ENCODE peak calls at places on chromosomes 1 and 21, in eight cellular contexts. L is endothelial cell of umbilical vein, K is sigmoid colon, D is stomach, W is heart left ventricle, Q is uterus, R is body of pancreas, C is A549. M is an unnamed sample.

GRCh38 chr1:88655685-88656299 is 28.3 kb upstream of the PKN2 start:
- DNase-seq in D (no peak), K (no peak), C (no peak), W (no peak), R (no peak), Q (no peak), L (peak), M (no peak)

GRCh38 chr21:15408089-15408488 is 321.7 kb upstream of the USP25 start:
- DNase-seq in C (no peak), K (no peak), W (no peak), L (no peak), D (no peak), R (no peak), Q (no peak), M (no peak)

GRCh38 chr1:161019767-161020572 is 982 bp downstream of the F11R start:
- DNase-seq in Q (no peak), D (no peak), C (no peak), L (peak), W (peak), K (no peak), R (no peak), M (no peak)

GRCh38 chr1:25642710-25643109 is 26.1 kb downstream of the MAN1C1 start:
- DNase-seq in C (no peak), L (peak), R (no peak), Q (no peak), D (peak), K (no peak), W (peak), M (no peak)

GRCh38 chr1:84611796-84612195 is 37.6 kb upstream of the CTBS start:
- DNase-seq in K (no peak), C (no peak), W (no peak), Q (no peak), D (no peak), R (no peak), L (peak), M (no peak)

GRCh38 chr1:70140343-70140742 is 65.0 kb downstream of the LRRC40 start:
- DNase-seq in K (no peak), L (no peak), Q (no peak), C (no peak), R (no peak), W (peak), D (no peak), M (peak)

GRCh38 chr1:192730206-192730605 is 78.6 kb upstream of the RGS2 start:
- DNase-seq in W (no peak), R (no peak), K (no peak), L (no peak), C (no peak), Q (no peak), D (no peak), M (no peak)

GRCh38 chr1:48741380-48741779 is 35.3 kb downstream of the BEND5 start:
- DNase-seq in L (no peak), Q (no peak), W (no peak), R (no peak), C (no peak), D (no peak), K (no peak), M (no peak)

GRCh38 chr1:226181996-226182714 is 4.4 kb downstream of the ACBD3 start:
- DNase-seq in W (peak), K (peak), L (peak), D (peak), R (peak), C (peak), Q (peak), M (peak)

DNA sequence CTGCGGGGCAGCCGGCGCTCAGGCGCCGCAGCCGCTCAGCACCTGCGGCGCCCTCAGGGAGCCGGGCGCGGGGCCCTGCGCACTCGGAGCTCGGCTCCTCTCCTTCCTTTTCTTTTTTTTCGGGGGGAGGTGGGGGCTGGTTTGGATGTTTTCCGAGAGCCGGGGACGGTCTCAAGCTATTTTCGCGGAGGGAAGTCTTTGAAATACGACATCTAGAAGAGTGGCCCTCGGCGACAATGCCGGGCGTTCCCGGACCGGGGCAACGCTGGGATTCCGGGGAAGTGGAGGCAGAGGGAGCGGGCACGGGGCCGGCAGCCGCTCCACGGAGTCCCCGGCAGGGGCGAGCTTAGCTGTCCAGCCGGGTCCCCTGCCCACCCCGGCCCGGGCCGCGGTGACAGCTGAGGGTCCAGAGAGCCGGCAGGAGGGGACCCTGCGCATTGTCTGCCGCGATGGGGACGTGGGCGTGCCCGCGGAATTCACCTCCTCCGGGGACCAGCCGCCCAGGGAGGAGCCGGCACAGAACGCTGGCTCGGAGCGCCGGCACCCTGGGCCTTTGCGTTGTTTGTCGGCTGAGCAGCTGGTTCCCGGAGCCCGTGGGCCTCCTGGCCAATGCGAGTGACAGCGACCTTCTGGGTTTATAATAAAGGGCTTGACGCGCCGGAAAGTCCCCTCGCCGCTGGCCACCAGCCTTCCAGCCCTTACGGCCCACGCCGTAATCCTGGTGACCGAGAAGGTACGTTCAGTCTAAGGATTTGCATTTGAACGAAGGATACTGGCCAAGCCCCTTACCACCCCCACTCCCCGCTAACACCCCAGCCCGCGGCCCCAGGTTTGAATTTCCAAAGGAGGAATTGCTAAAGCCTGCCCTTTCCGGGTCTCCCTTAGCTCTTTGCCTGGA is 582 bp downstream of the SLC37A1 start:
- DNase-seq in R (peak), W (peak), L (peak), D (peak), Q (no peak), K (peak), C (peak), M (peak)
- TF ChIP-seq POLR2A in R (peak), W (no peak), L (no peak), D (no peak), Q (no peak), K (no peak), C (no peak), M (peak)

GRCh38 chr1:167083066-167083682 is 7.0 kb downstream of the GPA33 start:
- DNase-seq in R (peak), D (peak), C (no peak), Q (no peak), L (no peak), K (no peak), W (peak), M (no peak)

GRCh38 chr1:167084739-167085138 is 5.4 kb downstream of the GPA33 start:
- DNase-seq in L (no peak), Q (no peak), W (no peak), K (no peak), D (no peak), R (no peak), C (no peak), M (no peak)

GRCh38 chr1:167081594-167081993 is 8.6 kb downstream of the GPA33 start:
- DNase-seq in W (no peak), D (no peak), K (no peak), Q (no peak), R (no peak), L (no peak), C (no peak), M (no peak)

GRCh38 chr1:167083871-167084270 is 6.3 kb downstream of the GPA33 start:
- DNase-seq in C (no peak), D (no peak), L (no peak), K (no peak), R (no peak), Q (no peak), W (no peak), M (no peak)

GRCh38 chr1:167082511-167083027 is 7.6 kb downstream of the GPA33 start:
- DNase-seq in C (peak), W (no peak), R (peak), D (peak), L (no peak), Q (no peak), K (no peak), M (no peak)
- TF ChIP-seq POLR2A in C (no peak), W (no peak), R (no peak), D (no peak), L (no peak), Q (no peak), K (peak), M (no peak)

DNA sequence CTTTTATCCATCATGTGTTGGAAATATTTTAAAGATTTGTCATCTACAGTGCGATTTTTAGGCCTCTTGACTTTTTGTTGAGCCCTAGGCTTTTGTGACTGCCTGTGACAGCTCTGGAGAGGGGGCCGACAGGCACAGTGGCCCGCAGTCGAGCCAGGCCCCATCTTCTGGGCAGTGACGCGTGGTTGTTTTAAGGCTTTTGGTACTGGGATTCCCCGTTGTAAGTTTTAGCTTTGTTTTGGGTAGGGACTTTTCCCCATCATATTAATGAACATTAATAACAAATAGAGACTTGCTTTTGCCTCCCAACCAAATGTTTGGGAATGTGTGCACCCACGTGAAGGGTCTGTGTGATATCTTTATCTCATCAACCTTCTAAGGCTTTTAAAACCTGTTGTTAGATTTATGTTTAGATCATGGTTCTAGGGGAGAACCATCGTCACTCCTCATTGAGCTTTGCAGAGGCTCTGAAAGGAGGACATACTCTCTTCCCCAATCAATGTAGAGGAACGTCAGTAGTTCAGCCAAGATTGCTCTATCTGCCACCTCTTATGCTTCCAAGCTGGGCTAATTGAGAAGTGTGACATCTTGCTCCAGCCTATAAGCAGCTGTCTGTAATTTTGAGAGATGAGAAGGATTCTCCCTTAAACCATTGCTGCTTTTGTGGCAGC is 34.6 kb downstream of the MAPKAPK2 start:
- DNase-seq in W (no peak), K (no peak), D (no peak), C (no peak), R (no peak), L (no peak), Q (no peak), M (no peak)
- TF ChIP-seq POLR2A in W (no peak), K (no peak), D (no peak), C (no peak), R (no peak), L (no peak), Q (no peak), M (no peak)

GRCh38 chr1:44357710-44358109 is 2.7 kb upstream of the ERI3 start:
- DNase-seq in W (no peak), L (no peak), D (no peak), K (no peak), C (no peak), R (no peak), Q (no peak), M (no peak)

GRCh38 chr1:44354268-44354839 is 703 bp downstream of the ERI3 start:
- DNase-seq in C (no peak), W (no peak), K (no peak), R (peak), Q (no peak), D (peak), L (peak), M (no peak)

GRCh38 chr1:44351289-44351688 is 3.8 kb downstream of the ERI3 start:
- DNase-seq in K (no peak), W (no peak), R (no peak), D (no peak), C (no peak), L (no peak), Q (no peak), M (no peak)

GRCh38 chr1:44355582-44356305 is 687 bp upstream of the ERI3 start:
- DNase-seq in D (no peak), Q (no peak), C (no peak), W (no peak), R (no peak), K (no peak), L (no peak), M (no peak)

DNA sequence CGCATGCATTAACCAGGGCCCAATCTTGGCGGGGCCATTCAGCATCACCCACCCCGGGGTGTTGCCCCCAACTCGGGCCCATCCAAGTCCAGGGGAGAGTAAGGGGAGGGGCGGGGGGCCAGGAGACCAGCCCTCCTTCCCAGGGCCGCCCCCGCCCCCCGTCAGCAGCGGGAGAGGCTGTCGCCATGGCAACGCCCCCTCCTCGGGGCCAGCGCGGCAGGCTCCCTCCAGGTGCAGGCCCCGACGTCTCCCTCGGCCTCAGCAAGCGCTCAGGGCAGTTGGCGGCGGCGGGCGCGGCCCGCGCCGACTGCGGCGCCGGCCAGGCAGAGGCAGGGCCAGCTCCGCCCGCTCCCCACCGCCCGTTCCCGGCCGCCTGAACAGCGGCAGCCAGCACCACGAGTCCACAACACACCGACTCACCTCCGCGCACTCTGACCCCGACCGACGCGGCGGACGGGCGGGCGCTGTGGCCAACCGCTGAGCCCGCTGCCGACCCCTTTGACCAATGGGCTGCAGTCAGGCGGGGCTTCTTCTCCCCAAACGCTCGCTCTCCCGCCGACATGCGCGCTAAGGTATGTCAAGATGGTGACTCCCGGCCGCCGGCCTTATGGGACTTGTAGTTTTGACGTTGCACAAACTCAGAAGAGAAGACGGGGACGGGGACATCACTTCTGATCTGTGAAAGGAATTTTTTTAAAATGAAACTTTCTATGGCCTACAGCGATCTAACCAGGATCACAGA is at the start of gene ERI3:
- DNase-seq in W (peak), Q (peak), K (peak), L (peak), D (peak), C (peak), R (peak), M (peak)
- TF ChIP-seq POLR2A in W (peak), Q (peak), K (no peak), L (no peak), D (no peak), C (peak), R (peak), M (peak)

GRCh38 chr1:241551759-241552638 is 19.8 kb downstream of the KMO start:
- DNase-seq in Q (peak), W (peak), D (no peak), L (no peak), K (peak), R (no peak), C (no peak), M (peak)
- TF ChIP-seq POLR2A in Q (no peak), W (no peak), D (no peak), L (no peak), K (no peak), R (peak), C (no peak), M (no peak)

DNA sequence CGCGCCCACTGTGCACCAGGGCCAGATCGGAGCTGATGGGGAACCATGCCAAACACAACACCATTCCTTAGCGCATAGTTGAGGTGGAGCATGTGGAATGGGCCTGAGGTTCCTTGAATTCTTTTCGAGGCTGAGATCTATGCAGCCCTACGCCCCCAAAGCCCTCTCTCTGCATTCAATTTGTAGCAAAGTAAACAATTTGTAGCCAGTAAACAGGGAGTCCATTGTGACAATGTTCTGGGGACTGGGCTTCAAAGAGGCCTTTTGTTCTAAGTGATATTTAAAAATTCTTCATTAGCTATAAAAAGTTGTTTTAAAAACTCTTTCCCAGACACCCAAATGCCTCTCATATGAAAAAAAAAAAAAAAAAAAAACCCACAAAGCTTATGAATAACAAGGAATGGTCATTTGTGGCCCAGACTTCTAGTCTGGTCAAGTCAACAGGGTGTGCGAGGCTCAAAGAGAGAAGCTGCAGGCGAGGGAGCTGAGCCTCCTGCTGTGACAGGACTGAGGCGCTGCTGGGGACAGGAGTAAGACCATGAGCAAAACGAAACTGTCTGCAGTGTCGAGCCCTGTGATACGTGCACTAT is 30.6 kb upstream of the KCNE2 start:
- DNase-seq in W (no peak), D (no peak), C (no peak), Q (no peak), K (no peak), L (no peak), R (no peak), M (no peak)
- TF ChIP-seq POLR2A in W (no peak), D (no peak), C (no peak), Q (no peak), K (no peak), L (no peak), R (no peak), M (no peak)

GRCh38 chr1:9183441-9183840 is 51.1 kb upstream of the H6PD start:
- DNase-seq in R (no peak), C (no peak), D (no peak), K (no peak), Q (no peak), L (no peak), W (no peak), M (no peak)
- TF ChIP-seq POLR2A in R (no peak), C (no peak), D (no peak), K (no peak), Q (no peak), L (no peak), W (no peak), M (no peak)

GRCh38 chr1:152036316-152037216 is at the start of gene S100A11:
- DNase-seq in K (peak), Q (peak), C (peak), L (peak), D (peak), W (peak), R (peak), M (peak)
- TF ChIP-seq POLR2A in K (peak), Q (peak), C (peak), L (peak), D (no peak), W (peak), R (peak), M (peak)

GRCh38 chr1:110674337-110675059 is at the start of gene KCNA3:
- DNase-seq in D (peak), K (no peak), R (peak), W (peak), L (no peak), C (no peak), Q (peak), M (no peak)
- TF ChIP-seq POLR2A in D (no peak), K (no peak), R (no peak), W (no peak), L (no peak), C (no peak), Q (no peak), M (no peak)

GRCh38 chr1:212045981-212046380 is 10.4 kb downstream of the DTL start:
- DNase-seq in C (no peak), K (no peak), W (no peak), R (no peak), D (no peak), Q (no peak), L (no peak), M (no peak)
- TF ChIP-seq POLR2A in C (no peak), K (no peak), W (no peak), R (no peak), D (no peak), Q (no peak), L (no peak), M (no peak)